ENCODE peak calls at places on chromosomes 4 and X, in seven cellular contexts. J, B, R, L, H, K and F are unnamed samples.

GRCh38 chr4:67929447-67929846 is 33.8 kb downstream of the TMPRSS11A start:
- DNase-seq in L (no peak), J (no peak), H (no peak), B (no peak), K (no peak), R (no peak), F (no peak)

GRCh38 chr4:147791870-147792269 is 60.0 kb downstream of the ARHGAP10 start:
- DNase-seq in J (no peak), K (no peak), L (no peak), H (no peak), B (no peak), R (no peak), F (no peak)

GRCh38 chr4:110926841-110927400 is 304.0 kb upstream of the PITX2 start:
- DNase-seq in R (no peak), B (no peak), K (no peak), H (no peak), J (no peak), L (no peak), F (no peak)

GRCh38 chr4:74547042-74547441 is 102.1 kb downstream of the AREG start:
- DNase-seq in J (no peak), H (no peak), R (no peak), K (no peak), L (no peak), B (no peak), F (no peak)

GRCh38 chr4:25235401-25235800 is 1.6 kb downstream of the PI4K2B start:
- DNase-seq in R (no peak), K (no peak), L (no peak), B (no peak), H (no peak), J (no peak), F (no peak)

GRCh38 chrX:109261279-109261678 is 220.6 kb downstream of the GUCY2F start:
- DNase-seq in R (no peak), J (no peak), B (no peak), L (no peak), H (no peak), K (no peak), F (no peak)

GRCh38 chrX:139932077-139932900 is 564 bp downstream of the ATP11C start:
- DNase-seq in H (peak; percentile 33), J (peak; percentile 62), B (no peak), L (peak; percentile 35), K (no peak), R (peak; percentile 44), F (peak; percentile 22)

GRCh38 chr4:102935716-102936115 is 66.9 kb downstream of the CISD2 start:
- DNase-seq in K (no peak), H (no peak), B (no peak), R (no peak), L (no peak), J (no peak), F (no peak)

GRCh38 chr4:7708981-7709380 is 230.7 kb downstream of the AFAP1 start:
- DNase-seq in L (no peak), J (no peak), R (no peak), B (no peak), K (no peak), H (no peak), F (no peak)

GRCh38 chr4:136424052-136424451 is 1108.2 kb downstream of the PCDH18 start:
- DNase-seq in K (no peak), B (no peak), L (no peak), H (no peak), J (no peak), R (no peak), F (no peak)

GRCh38 chrX:31832263-31832662 is 760.4 kb upstream of the FTHL17 start:
- DNase-seq in J (no peak), L (no peak), H (no peak), B (no peak), R (no peak), K (no peak), F (no peak)

GRCh38 chr4:155608231-155608885 is 58.3 kb upstream of the GUCY1A1 start:
- DNase-seq in J (no peak), R (no peak), B (no peak), H (no peak), K (no peak), L (peak; percentile 31), F (peak; percentile 17)

GRCh38 chr4:185115827-185116232 is 27.2 kb upstream of the SLC25A4 start:
- DNase-seq in R (no peak), H (no peak), K (no peak), B (no peak), J (no peak), L (peak; percentile 91), F (no peak)

GRCh38 chr4:108135549-108136209 is 33.1 kb downstream of the LEF1 start:
- DNase-seq in L (no peak), K (no peak), H (no peak), J (no peak), B (peak; percentile 58), R (no peak), F (no peak)

GRCh38 chr4:82429728-82430192 is 502 bp downstream of the HNRNPDL start:
- DNase-seq in K (no peak), R (no peak), H (no peak), J (no peak), B (no peak), L (no peak), F (no peak)

GRCh38 chr4:88866862-88867550 is 169.4 kb upstream of the NAP1L5 start:
- DNase-seq in L (no peak), R (no peak), K (no peak), H (no peak), J (no peak), B (no peak), F (no peak)

GRCh38 chrX:41313419-41313818 is 20.5 kb upstream of the DDX3X start:
- DNase-seq in B (no peak), K (no peak), L (no peak), H (no peak), R (no peak), J (no peak), F (no peak)

GRCh38 chr4:140005699-140006098 is 148.3 kb downstream of the MAML3 start:
- DNase-seq in B (no peak), L (no peak), R (no peak), K (no peak), H (no peak), J (no peak), F (no peak)

GRCh38 chrX:18422325-18422724 is 3.1 kb upstream of the CDKL5 start:
- DNase-seq in L (no peak), R (no peak), J (no peak), K (no peak), H (peak; percentile 41), B (no peak), F (no peak)

GRCh38 chr4:88514557-88515511 is 8.7 kb downstream of the PYURF start:
- DNase-seq in J (no peak), R (no peak), H (no peak), K (no peak), L (no peak), B (no peak), F (no peak)

GRCh38 chr4:150063128-150063527 is 15.1 kb upstream of the DCLK2 start:
- DNase-seq in B (no peak), L (no peak), H (no peak), J (no peak), R (no peak), K (no peak), F (no peak)

GRCh38 chr4:81032174-81032551 is 1.7 kb downstream of the BMP3 start:
- DNase-seq in R (no peak), L (no peak), B (no peak), H (no peak), K (no peak), J (no peak), F (no peak)

GRCh38 chr4:21474195-21474594 is 474.4 kb downstream of the KCNIP4 start:
- DNase-seq in L (no peak), J (no peak), R (no peak), K (no peak), H (no peak), B (no peak), F (no peak)

GRCh38 chr4:21469438-21470032 is 479.0 kb downstream of the KCNIP4 start:
- DNase-seq in H (peak; percentile 0), J (no peak), K (no peak), B (no peak), L (no peak), R (no peak), F (no peak)

GRCh38 chr4:21467551-21467950 is 481.0 kb downstream of the KCNIP4 start:
- DNase-seq in R (no peak), J (no peak), B (no peak), K (no peak), L (no peak), H (no peak), F (no peak)

GRCh38 chr4:21470531-21470930 is 478.0 kb downstream of the KCNIP4 start:
- DNase-seq in H (no peak), J (no peak), K (no peak), B (no peak), L (no peak), R (no peak), F (no peak)
- H3K27ac ChIP-seq in H (no peak overlapping the region), J (no peak overlapping the region), K (no peak overlapping the region), B (no peak overlapping the region), L (no peak overlapping the region), R (no peak overlapping the region), F (no peak overlapping the region)

GRCh38 chr4:37827802-37828321 is 1.4 kb downstream of the PGM2 start:
- DNase-seq in J (no peak), L (no peak), K (no peak), B (no peak), R (no peak), H (no peak), F (no peak)

GRCh38 chr4:37828843-37829242 is 2.4 kb downstream of the PGM2 start:
- DNase-seq in K (no peak), B (no peak), R (no peak), J (no peak), L (no peak), H (no peak), F (no peak)

GRCh38 chr4:37825943-37826281 is 574 bp upstream of the PGM2 start:
- DNase-seq in L (no peak), R (no peak), J (no peak), B (no peak), H (no peak), K (no peak), F (no peak)

GRCh38 chr4:37826282-37827029 is at the start of gene PGM2:
- DNase-seq in K (peak; percentile 48), R (peak; percentile 70), L (peak; percentile 94), J (peak; percentile 94), B (peak; percentile 43), H (peak; percentile 48), F (peak; percentile 62)

GRCh38 chr4:37827030-37827705 is 682 bp downstream of the PGM2 start:
- DNase-seq in K (no peak), R (no peak), L (no peak), B (no peak), J (no peak), H (peak; percentile 2), F (no peak)
- H3K27ac ChIP-seq in K (peak overlapping the region; percentile 83), R (peak overlapping the region; percentile 19), L (peak overlapping the region; percentile 94), B (no peak overlapping the region), J (peak overlapping the region; percentile 90), H (peak overlapping the region; percentile 91), F (peak overlapping the region; percentile 58)

GRCh38 chr4:15478724-15479088 is 9.0 kb downstream of the CC2D2A start:
- DNase-seq in R (no peak), K (no peak), B (no peak), H (peak; percentile 3), J (no peak), L (no peak), F (no peak)
- H3K27ac ChIP-seq in R (no peak overlapping the region), K (peak overlapping the region; percentile 82), B (no peak overlapping the region), H (peak overlapping the region; percentile 92), J (no peak overlapping the region), L (no peak overlapping the region), F (no peak overlapping the region)

DNA sequence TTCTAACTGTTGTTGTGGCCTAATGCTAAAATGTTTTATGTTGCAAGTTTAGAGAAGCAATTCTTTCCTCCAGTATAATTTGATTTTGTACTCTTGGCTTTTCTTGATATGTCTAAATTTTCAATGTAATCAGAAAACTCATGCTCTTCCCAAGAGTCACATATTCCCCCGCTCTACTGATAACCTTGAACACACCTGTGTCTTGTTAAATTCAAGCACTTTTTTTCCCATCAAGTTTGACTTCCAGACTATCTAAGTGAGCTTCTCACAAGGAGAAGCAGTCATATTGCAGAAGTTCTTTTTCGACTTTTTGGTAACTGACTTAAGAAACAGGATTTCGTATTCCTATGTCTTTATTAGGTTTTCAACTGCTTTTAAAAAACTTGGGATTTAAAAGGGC is 7.4 kb upstream of the ADH4 start:
- DNase-seq in J (no peak), B (no peak), R (no peak), L (no peak), H (no peak), K (no peak), F (no peak)
- H3K27ac ChIP-seq in J (no peak overlapping the region), B (no peak overlapping the region), R (no peak overlapping the region), L (no peak overlapping the region), H (no peak overlapping the region), K (no peak overlapping the region), F (no peak overlapping the region)